ENCODE peak calls at places on chromosomes 16 and 17, in nine cellular contexts. One of them, this sample, is unnamed. For H3K9me3, the result is how much of the 10 kb centered on the place peaks cover.

GRCh38 chr17:83067718-83068261 is 11.6 kb upstream of the METRNL start:
- DNase-seq in endothelial cell of umbilical vein: no peak
- DNase-seq in spleen: peak
- DNase-seq in HCT116: no peak
- DNase-seq in K562: no peak
- DNase-seq in SK-N-SH: peak
- DNase-seq in transverse colon: no peak
- DNase-seq in SK-N-MC: no peak
- DNase-seq in breast epithelium: no peak
- DNase-seq in this sample: no peak

GRCh38 chr17:15910791-15911190 is 34.1 kb upstream of the ADORA2B start:
- DNase-seq in HCT116: no peak
- DNase-seq in SK-N-MC: no peak
- DNase-seq in SK-N-SH: no peak
- DNase-seq in spleen: no peak
- DNase-seq in breast epithelium: no peak
- DNase-seq in endothelial cell of umbilical vein: no peak
- DNase-seq in transverse colon: no peak
- DNase-seq in K562: no peak
- DNase-seq in this sample: no peak

GRCh38 chr17:66373944-66374817 is 71.8 kb downstream of the PRKCA start:
- DNase-seq in breast epithelium: no peak
- DNase-seq in SK-N-SH: peak
- DNase-seq in transverse colon: peak
- DNase-seq in SK-N-MC: no peak
- DNase-seq in spleen: no peak
- DNase-seq in HCT116: no peak
- DNase-seq in endothelial cell of umbilical vein: no peak
- DNase-seq in K562: peak
- DNase-seq in this sample: no peak

GRCh38 chr16:23597003-23597756 is 1.1 kb upstream of the NDUFAB1 start:
- DNase-seq in transverse colon: peak
- DNase-seq in breast epithelium: no peak
- DNase-seq in endothelial cell of umbilical vein: peak
- DNase-seq in SK-N-MC: no peak
- DNase-seq in HCT116: peak
- DNase-seq in SK-N-SH: peak
- DNase-seq in K562: peak
- DNase-seq in spleen: peak
- DNase-seq in this sample: no peak

GRCh38 chr17:15121426-15121825 is 143.7 kb downstream of the PMP22 start:
- DNase-seq in HCT116: no peak
- DNase-seq in spleen: no peak
- DNase-seq in breast epithelium: no peak
- DNase-seq in transverse colon: no peak
- DNase-seq in endothelial cell of umbilical vein: no peak
- DNase-seq in K562: no peak
- DNase-seq in SK-N-SH: no peak
- DNase-seq in SK-N-MC: no peak
- DNase-seq in this sample: no peak

GRCh38 chr17:48468299-48468698 is 38.3 kb upstream of the SKAP1 start:
- DNase-seq in HCT116: no peak
- DNase-seq in SK-N-SH: no peak
- DNase-seq in K562: no peak
- DNase-seq in SK-N-MC: no peak
- DNase-seq in endothelial cell of umbilical vein: no peak
- DNase-seq in breast epithelium: no peak
- DNase-seq in spleen: no peak
- DNase-seq in transverse colon: no peak
- DNase-seq in this sample: no peak

GRCh38 chr17:48330386-48330785 is 99.6 kb downstream of the SKAP1 start:
- DNase-seq in transverse colon: no peak
- DNase-seq in spleen: no peak
- DNase-seq in K562: no peak
- DNase-seq in SK-N-MC: no peak
- DNase-seq in breast epithelium: no peak
- DNase-seq in endothelial cell of umbilical vein: no peak
- DNase-seq in HCT116: no peak
- DNase-seq in SK-N-SH: no peak
- DNase-seq in this sample: no peak

GRCh38 chr16:89633064-89633631 is 19.7 kb downstream of the DPEP1 start:
- DNase-seq in SK-N-MC: no peak
- DNase-seq in K562: no peak
- DNase-seq in SK-N-SH: peak
- DNase-seq in breast epithelium: no peak
- DNase-seq in spleen: no peak
- DNase-seq in endothelial cell of umbilical vein: no peak
- DNase-seq in transverse colon: peak
- DNase-seq in HCT116: peak
- DNase-seq in this sample: no peak

DNA sequence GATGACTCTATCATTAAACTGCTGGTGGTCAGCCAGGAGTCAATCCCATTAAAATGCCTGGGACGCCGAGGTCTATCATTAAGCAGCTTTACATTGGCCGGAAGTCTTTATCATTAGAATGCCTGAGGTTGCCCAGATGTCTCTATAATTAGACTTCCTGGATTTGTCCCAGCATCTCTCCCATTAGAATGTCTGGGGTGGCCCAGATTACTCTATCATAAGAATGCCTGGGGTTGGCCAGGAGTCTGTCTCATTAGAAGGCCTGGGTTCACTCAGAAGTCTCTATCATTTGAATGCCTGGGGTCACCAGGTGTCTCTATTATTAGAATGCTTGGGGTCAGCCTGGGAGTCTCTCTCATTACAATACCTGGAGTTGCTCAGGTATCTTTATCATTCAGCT is 2227.2 kb downstream of the TP53TG3F start:
- DNase-seq in HCT116: no peak
- DNase-seq in SK-N-MC: no peak
- DNase-seq in endothelial cell of umbilical vein: no peak
- DNase-seq in spleen: no peak
- DNase-seq in SK-N-SH: no peak
- DNase-seq in transverse colon: no peak
- DNase-seq in K562: no peak
- DNase-seq in breast epithelium: no peak
- DNase-seq in this sample: no peak
- H3K9me3 ChIP-seq in HCT116: under half
- H3K9me3 ChIP-seq in SK-N-MC: under half
- H3K9me3 ChIP-seq in endothelial cell of umbilical vein: under half
- H3K9me3 ChIP-seq in spleen: half or more
- H3K9me3 ChIP-seq in SK-N-SH: under half
- H3K9me3 ChIP-seq in transverse colon: under half
- H3K9me3 ChIP-seq in K562: under half
- H3K9me3 ChIP-seq in breast epithelium: half or more
- H3K9me3 ChIP-seq in this sample: under half

GRCh38 chr17:7241783-7242716 is at the start of gene GABARAP:
- DNase-seq in transverse colon: peak
- DNase-seq in K562: peak
- DNase-seq in endothelial cell of umbilical vein: peak
- DNase-seq in spleen: peak
- DNase-seq in SK-N-SH: peak
- DNase-seq in SK-N-MC: no peak
- DNase-seq in breast epithelium: peak
- DNase-seq in HCT116: peak
- DNase-seq in this sample: peak
- TF ChIP-seq POLR2AphosphoS5 in transverse colon: peak
- TF ChIP-seq POLR2AphosphoS5 in K562: no peak
- TF ChIP-seq POLR2AphosphoS5 in endothelial cell of umbilical vein: peak
- TF ChIP-seq POLR2AphosphoS5 in spleen: peak
- TF ChIP-seq POLR2AphosphoS5 in SK-N-SH: no peak
- TF ChIP-seq POLR2AphosphoS5 in SK-N-MC: no peak
- TF ChIP-seq POLR2AphosphoS5 in breast epithelium: peak
- TF ChIP-seq POLR2AphosphoS5 in HCT116: no peak
- TF ChIP-seq POLR2AphosphoS5 in this sample: peak

DNA sequence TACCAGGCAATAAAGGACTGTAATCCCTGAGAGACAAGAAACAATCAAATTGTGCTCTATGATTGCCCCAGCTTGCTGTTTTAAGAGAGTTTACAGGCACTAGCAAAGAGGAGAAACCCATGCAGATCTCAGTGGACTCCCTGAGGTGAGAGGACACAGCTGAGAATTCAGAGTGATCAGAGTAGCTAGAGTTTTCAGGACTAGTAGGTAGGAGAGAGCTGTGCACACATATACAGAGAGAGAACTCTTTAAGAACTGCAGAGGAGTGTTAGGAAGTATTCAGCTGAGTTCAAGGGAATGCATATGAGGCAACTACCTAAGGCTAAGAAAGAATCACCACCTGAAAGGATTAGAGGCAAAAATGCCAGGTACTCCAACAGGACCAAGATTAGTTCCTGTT is 904.8 kb downstream of the CDH8 start:
- DNase-seq in spleen: no peak
- DNase-seq in breast epithelium: no peak
- DNase-seq in SK-N-SH: no peak
- DNase-seq in endothelial cell of umbilical vein: no peak
- DNase-seq in SK-N-MC: no peak
- DNase-seq in transverse colon: no peak
- DNase-seq in K562: no peak
- DNase-seq in HCT116: no peak
- DNase-seq in this sample: no peak
- H3K9me3 ChIP-seq in spleen: under half
- H3K9me3 ChIP-seq in breast epithelium: under half
- H3K9me3 ChIP-seq in SK-N-SH: under half
- H3K9me3 ChIP-seq in endothelial cell of umbilical vein: under half
- H3K9me3 ChIP-seq in SK-N-MC: under half
- H3K9me3 ChIP-seq in transverse colon: under half
- H3K9me3 ChIP-seq in K562: under half
- H3K9me3 ChIP-seq in HCT116: under half
- H3K9me3 ChIP-seq in this sample: under half

DNA sequence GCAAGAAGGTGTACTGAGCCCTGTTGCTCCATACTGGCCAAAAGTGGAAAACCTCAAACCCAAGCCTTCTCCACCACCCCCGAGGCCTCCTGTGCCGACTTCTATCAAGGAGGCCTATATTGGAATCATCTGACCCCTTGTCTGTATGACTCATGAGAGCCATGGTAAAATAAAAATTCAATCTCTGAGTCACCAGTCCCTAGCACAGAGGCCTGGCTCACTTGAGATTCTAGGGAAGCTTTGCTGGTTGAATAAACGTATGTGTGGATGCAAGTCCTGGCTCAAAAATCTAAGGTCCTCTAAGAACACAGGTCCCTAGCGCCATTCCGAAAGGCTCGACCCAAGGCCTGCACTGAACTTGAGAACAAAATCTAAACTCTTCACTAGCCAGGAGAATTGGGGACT is 15.0 kb downstream of the NSMCE1 start:
- DNase-seq in SK-N-MC: no peak
- DNase-seq in K562: peak
- DNase-seq in transverse colon: no peak
- DNase-seq in spleen: no peak
- DNase-seq in SK-N-SH: no peak
- DNase-seq in endothelial cell of umbilical vein: peak
- DNase-seq in HCT116: peak
- DNase-seq in breast epithelium: no peak
- DNase-seq in this sample: no peak
- TF ChIP-seq POLR2AphosphoS5 in SK-N-MC: no peak
- TF ChIP-seq POLR2AphosphoS5 in K562: no peak
- TF ChIP-seq POLR2AphosphoS5 in transverse colon: no peak
- TF ChIP-seq POLR2AphosphoS5 in spleen: no peak
- TF ChIP-seq POLR2AphosphoS5 in SK-N-SH: no peak
- TF ChIP-seq POLR2AphosphoS5 in endothelial cell of umbilical vein: no peak
- TF ChIP-seq POLR2AphosphoS5 in HCT116: no peak
- TF ChIP-seq POLR2AphosphoS5 in breast epithelium: no peak
- TF ChIP-seq POLR2AphosphoS5 in this sample: no peak

GRCh38 chr16:35687781-35688180 is 2228.4 kb downstream of the TP53TG3F start:
- DNase-seq in SK-N-SH: no peak
- DNase-seq in breast epithelium: no peak
- DNase-seq in transverse colon: no peak
- DNase-seq in SK-N-MC: no peak
- DNase-seq in endothelial cell of umbilical vein: no peak
- DNase-seq in K562: no peak
- DNase-seq in spleen: no peak
- DNase-seq in HCT116: no peak
- DNase-seq in this sample: no peak
- H3K9me3 ChIP-seq in SK-N-SH: under half
- H3K9me3 ChIP-seq in breast epithelium: half or more
- H3K9me3 ChIP-seq in transverse colon: under half
- H3K9me3 ChIP-seq in SK-N-MC: under half
- H3K9me3 ChIP-seq in endothelial cell of umbilical vein: under half
- H3K9me3 ChIP-seq in K562: under half
- H3K9me3 ChIP-seq in spleen: half or more
- H3K9me3 ChIP-seq in HCT116: under half
- H3K9me3 ChIP-seq in this sample: under half

GRCh38 chr17:78669975-78670518 is 92.9 kb upstream of the DNAH17 start:
- DNase-seq in transverse colon: no peak
- DNase-seq in HCT116: no peak
- DNase-seq in endothelial cell of umbilical vein: no peak
- DNase-seq in breast epithelium: no peak
- DNase-seq in K562: no peak
- DNase-seq in SK-N-SH: no peak
- DNase-seq in SK-N-MC: no peak
- DNase-seq in spleen: peak
- DNase-seq in this sample: no peak

GRCh38 chr17:78668847-78669246 is 91.7 kb upstream of the DNAH17 start:
- DNase-seq in transverse colon: no peak
- DNase-seq in K562: no peak
- DNase-seq in endothelial cell of umbilical vein: no peak
- DNase-seq in breast epithelium: no peak
- DNase-seq in spleen: no peak
- DNase-seq in SK-N-MC: no peak
- DNase-seq in SK-N-SH: no peak
- DNase-seq in HCT116: no peak
- DNase-seq in this sample: no peak

GRCh38 chr17:78671607-78672404 is 94.6 kb upstream of the DNAH17 start:
- DNase-seq in transverse colon: no peak
- DNase-seq in breast epithelium: no peak
- DNase-seq in endothelial cell of umbilical vein: no peak
- DNase-seq in spleen: peak
- DNase-seq in K562: no peak
- DNase-seq in SK-N-MC: no peak
- DNase-seq in HCT116: no peak
- DNase-seq in SK-N-SH: no peak
- DNase-seq in this sample: no peak

GRCh38 chr17:78669256-78669974 is 92.2 kb upstream of the DNAH17 start:
- DNase-seq in transverse colon: no peak
- DNase-seq in spleen: peak
- DNase-seq in K562: no peak
- DNase-seq in SK-N-MC: no peak
- DNase-seq in breast epithelium: no peak
- DNase-seq in HCT116: no peak
- DNase-seq in endothelial cell of umbilical vein: no peak
- DNase-seq in SK-N-SH: no peak
- DNase-seq in this sample: no peak

DNA sequence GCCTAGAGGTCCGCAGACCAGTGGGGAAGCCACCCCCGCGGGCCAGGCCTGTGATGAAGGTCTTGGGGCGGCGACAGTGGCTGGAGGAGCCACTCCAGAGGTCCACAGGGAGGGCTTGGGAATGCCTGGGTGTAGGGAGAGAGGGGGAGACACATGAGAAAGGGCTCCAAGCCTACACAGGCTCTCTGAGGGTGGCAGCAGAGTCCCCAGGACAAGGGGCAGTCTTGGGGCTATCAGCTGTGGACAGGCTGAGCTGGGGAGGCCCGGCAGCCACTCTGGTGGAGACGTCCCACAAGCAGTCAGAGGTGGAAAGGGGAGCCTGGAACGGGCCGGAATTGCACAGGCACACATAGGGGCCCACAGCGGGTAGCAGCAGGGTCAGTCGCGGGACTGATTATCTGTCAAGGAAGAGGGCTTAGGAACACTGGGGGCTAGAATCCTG is 93.7 kb upstream of the DNAH17 start:
- DNase-seq in HCT116: no peak
- DNase-seq in endothelial cell of umbilical vein: no peak
- DNase-seq in SK-N-SH: no peak
- DNase-seq in transverse colon: no peak
- DNase-seq in breast epithelium: no peak
- DNase-seq in K562: no peak
- DNase-seq in spleen: peak
- DNase-seq in SK-N-MC: no peak
- DNase-seq in this sample: no peak
- TF ChIP-seq POLR2AphosphoS5 in HCT116: no peak
- TF ChIP-seq POLR2AphosphoS5 in endothelial cell of umbilical vein: no peak
- TF ChIP-seq POLR2AphosphoS5 in SK-N-SH: no peak
- TF ChIP-seq POLR2AphosphoS5 in transverse colon: no peak
- TF ChIP-seq POLR2AphosphoS5 in breast epithelium: no peak
- TF ChIP-seq POLR2AphosphoS5 in K562: no peak
- TF ChIP-seq POLR2AphosphoS5 in spleen: peak
- TF ChIP-seq POLR2AphosphoS5 in SK-N-MC: no peak
- TF ChIP-seq POLR2AphosphoS5 in this sample: no peak